ENCODE peak calls at places on chromosomes 11 and 22, in ten cellular contexts. N is COR-L47; E is T-cell; W is endothelial cell; X is osteocyte; J is A549; Y is uterus; L is AG08395; S is activated CD8-positive, alpha-beta memory T cell treated with anti-CD3 and anti-CD28 coated beads for 48 hours; G is HCEC 1CT. I is an unnamed sample.

GRCh38 chr11:10581481-10582019 is 13.1 kb upstream of the LYVE1 start:
- DNase-seq in X (no peak), S (no peak), N (no peak), E (no peak), J (no peak), L (peak), W (no peak), G (peak), Y (no peak), I (no peak)

GRCh38 chr11:47499160-47499559 is 50.2 kb upstream of the RAPSN start:
- DNase-seq in X (no peak), J (no peak), L (no peak), Y (no peak), N (no peak), E (no peak), W (no peak), S (no peak), G (no peak), I (no peak)

GRCh38 chr22:50342651-50343540 is at the start of gene PPP6R2:
- DNase-seq in L (peak), X (peak), N (peak), W (peak), J (no peak), S (peak), G (peak), E (peak), Y (peak), I (peak)

GRCh38 chr22:46770726-46771125 is 8.3 kb downstream of the TBC1D22A start:
- DNase-seq in J (no peak), N (no peak), L (no peak), W (no peak), Y (no peak), X (no peak), G (no peak), E (no peak), S (no peak), I (no peak)

GRCh38 chr22:49663823-49664222 is 163.8 kb downstream of the BRD1 start:
- DNase-seq in L (no peak), Y (peak), W (no peak), G (no peak), N (no peak), E (no peak), S (no peak), X (no peak), J (no peak), I (no peak)

GRCh38 chr11:120858740-120859139 is 165.2 kb upstream of the TBCEL start:
- DNase-seq in N (no peak), S (no peak), J (no peak), X (no peak), L (peak), W (no peak), G (no peak), E (no peak), Y (no peak), I (no peak)

GRCh38 chr11:122817121-122817520 is 21.2 kb upstream of the CRTAM start:
- DNase-seq in N (no peak), W (no peak), E (no peak), X (no peak), S (no peak), G (no peak), Y (no peak), L (no peak), J (no peak), I (no peak)

GRCh38 chr11:83292709-83293435 is 6.7 kb upstream of the CCDC90B start:
- DNase-seq in S (no peak), E (no peak), N (peak), W (peak), X (no peak), Y (peak), J (peak), L (peak), G (peak), I (peak)